ENCODE peak calls at places on chromosomes 2 and 18, in four cellular contexts. M is upper lobe of right lung, S is T47D, Y is EH. J is an unnamed sample.

GRCh38 chr2:96541326-96541725 is 4.8 kb downstream of the ARID5A start:
- DNase-seq in M (no peak), S (no peak), Y (peak), J (no peak)

GRCh38 chr2:70779911-70780580 is 10.4 kb downstream of the FIGLA start:
- DNase-seq in M (no peak), S (no peak), Y (peak), J (no peak)

GRCh38 chr18:77055429-77056310 is 76.9 kb downstream of the MBP start:
- DNase-seq in M (peak), S (no peak), Y (no peak), J (peak)

GRCh38 chr2:151049746-151050145 is 211.9 kb downstream of the RBM43 start:
- DNase-seq in M (no peak), S (no peak), Y (peak), J (no peak)

GRCh38 chr2:130756721-130757195 is 1.4 kb downstream of the AMER3 start:
- DNase-seq in M (no peak), S (no peak), Y (no peak), J (no peak)

GRCh38 chr2:220279372-220279771 is 651.9 kb downstream of the SLC4A3 start:
- DNase-seq in M (no peak), S (no peak), Y (peak), J (no peak)

GRCh38 chr2:231306791-231307440 is 88.6 kb upstream of the B3GNT7 start:
- DNase-seq in M (peak), S (no peak), Y (no peak), J (peak)

GRCh38 chr18:8409151-8409550 is 200.1 kb upstream of the RAB12 start:
- DNase-seq in M (no peak), S (no peak), Y (no peak), J (no peak)

GRCh38 chr2:160747771-160748170 is 254.2 kb upstream of the RBMS1 start:
- DNase-seq in M (no peak), S (no peak), Y (peak), J (no peak)

J was measured in lower lobe of right lung.